ENCODE peak calls at places on chromosome 1, in four cellular contexts. B, H, O and U are unnamed samples.

GRCh38 chr1:74193908-74194307 is 4.1 kb downstream of the LRRIQ3 start:
- DNase-seq in B (peak; percentile 64), H (no peak), O (peak; percentile 45), U (peak; percentile 63)

GRCh38 chr1:185813401-185813979 is 79.3 kb downstream of the HMCN1 start:
- DNase-seq in B (peak; percentile 68), H (no peak), O (peak; percentile 59), U (peak; percentile 75)

GRCh38 chr1:44786138-44786840 is 1.7 kb downstream of the BEST4 start:
- DNase-seq in B (peak; percentile 82), H (peak; percentile 70), O (peak; percentile 65), U (peak; percentile 79)

GRCh38 chr1:222586842-222587241 is 2.9 kb downstream of the TAF1A start:
- DNase-seq in B (no peak), H (no peak), O (no peak), U (no peak)

GRCh38 chr1:155322571-155322952 is 1.9 kb downstream of the RUSC1 start:
- DNase-seq in B (peak; percentile 59), H (no peak), O (peak; percentile 63), U (peak; percentile 70)

GRCh38 chr1:226119169-226119568 is 56.7 kb downstream of the H3-3A start:
- DNase-seq in B (no peak), H (no peak), O (no peak), U (no peak)

GRCh38 chr1:179591592-179592580 is at the start of gene TDRD5:
- DNase-seq in B (peak; percentile 23), H (no peak), O (no peak), U (no peak)

GRCh38 chr1:12152106-12152891 is 14.5 kb upstream of the TNFRSF1B start:
- DNase-seq in B (no peak), H (no peak), O (no peak), U (no peak)

GRCh38 chr1:229579101-229579651 is 20.7 kb upstream of the ABCB10 start:
- DNase-seq in B (peak; percentile 48), H (no peak), O (peak; percentile 20), U (peak; percentile 24)

GRCh38 chr1:111863401-111863800 is 107.7 kb downstream of the DDX20 start:
- DNase-seq in B (no peak), H (no peak), O (no peak), U (no peak)

GRCh38 chr1:16464917-16465625 is 24.5 kb downstream of the NECAP2 start:
- DNase-seq in B (peak; percentile 36), H (no peak), O (no peak), U (no peak)

GRCh38 chr1:33394716-33395115 is 36.2 kb downstream of the PHC2 start:
- DNase-seq in B (no peak), H (no peak), O (no peak), U (no peak)

GRCh38 chr1:228225740-228226139 is 17.9 kb downstream of the OBSCN start:
- DNase-seq in B (no peak), H (no peak), O (no peak), U (no peak)